ENCODE peak calls at places on chromosomes 1 and 21, in seven cellular contexts. T, F, N, E, X, U and J are unnamed samples.

GRCh38 chr1:181479137-181479745 is 4.1 kb upstream of the CACNA1E start:
- DNase-seq in T (no peak), F (peak; percentile 50), N (peak; percentile 73), E (no peak), X (peak; percentile 83), U (peak; percentile 84), J (no peak)

GRCh38 chr1:225834417-225835329 is 24.7 kb downstream of the EPHX1 start:
- DNase-seq in T (peak; percentile 75), F (no peak), N (peak; percentile 97), E (no peak), X (no peak), U (no peak), J (no peak)

GRCh38 chr21:35840197-35840799 is 220.0 kb downstream of the SETD4 start:
- DNase-seq in T (peak; percentile 40), F (peak; percentile 53), N (peak; percentile 93), E (no peak), X (peak; percentile 73), U (peak; percentile 81), J (no peak)

GRCh38 chr1:160001440-160001839 is 30.4 kb downstream of the PIGM start:
- DNase-seq in T (no peak), F (no peak), N (no peak), E (no peak), X (no peak), U (no peak), J (no peak)

GRCh38 chr1:223137402-223138100 is 5.5 kb downstream of the TLR5 start:
- DNase-seq in T (peak; percentile 33), F (no peak), N (peak; percentile 93), E (no peak), X (no peak), U (no peak), J (no peak)

GRCh38 chr1:219710529-219711194 is 97.8 kb upstream of the ZC3H11B start:
- DNase-seq in T (no peak), F (no peak), N (peak; percentile 49), E (no peak), X (no peak), U (no peak), J (no peak)

GRCh38 chr21:35616090-35616489 is 444.2 kb downstream of the SETD4 start:
- DNase-seq in T (no peak), F (no peak), N (peak; percentile 83), E (no peak), X (no peak), U (no peak), J (no peak)

GRCh38 chr1:224506141-224506814 is 71.7 kb upstream of the WDR26 start:
- DNase-seq in T (no peak), F (no peak), N (no peak), E (peak; percentile 49), X (no peak), U (peak; percentile 37), J (no peak)

GRCh38 chr1:65067491-65068201 is 80.4 kb upstream of the AK4 start:
- DNase-seq in T (peak; percentile 77), F (peak; percentile 51), N (peak; percentile 93), E (peak; percentile 89), X (peak; percentile 81), U (peak; percentile 88), J (peak; percentile 73)

GRCh38 chr1:159187647-159188374 is 16.4 kb downstream of the CADM3 start:
- DNase-seq in T (no peak), F (no peak), N (no peak), E (no peak), X (peak; percentile 23), U (no peak), J (no peak)

GRCh38 chr21:36718951-36719501 is 20.1 kb downstream of the SIM2 start:
- DNase-seq in T (no peak), F (no peak), N (no peak), E (peak; percentile 64), X (no peak), U (no peak), J (no peak)

GRCh38 chr1:99438656-99439055 is 174.4 kb downstream of the PLPPR4 start:
- DNase-seq in T (no peak), F (no peak), N (no peak), E (no peak), X (no peak), U (no peak), J (no peak)

GRCh38 chr1:84301759-84302380 is 362 bp downstream of the SAMD13 start:
- DNase-seq in T (no peak), F (no peak), N (no peak), E (no peak), X (no peak), U (no peak), J (no peak)

GRCh38 chr1:62352387-62352786 is 33.2 kb upstream of the KANK4 start:
- DNase-seq in T (no peak), F (no peak), N (no peak), E (no peak), X (no peak), U (no peak), J (no peak)

GRCh38 chr1:234175363-234175762 is 197.9 kb upstream of the COA6 start:
- DNase-seq in T (no peak), F (no peak), N (no peak), E (no peak), X (no peak), U (no peak), J (no peak)

GRCh38 chr1:29331731-29332130 is 95.4 kb downstream of the PTPRU start:
- DNase-seq in T (no peak), F (no peak), N (no peak), E (no peak), X (no peak), U (no peak), J (no peak)

GRCh38 chr1:219812491-219813221 is 115.7 kb downstream of the SLC30A10 start:
- DNase-seq in T (peak; percentile 19), F (peak; percentile 45), N (peak; percentile 83), E (no peak), X (peak; percentile 87), U (peak; percentile 87), J (no peak)

GRCh38 chr1:104921552-104921951 is 1171.9 kb downstream of the AMY1C start:
- DNase-seq in T (no peak), F (no peak), N (no peak), E (no peak), X (no peak), U (no peak), J (no peak)

GRCh38 chr1:2429780-2430591 is 17.6 kb upstream of the PEX10 start:
- DNase-seq in T (no peak), F (no peak), N (no peak), E (peak; percentile 67), X (no peak), U (no peak), J (no peak)
- TF ChIP-seq CTCF in T (no peak), F (peak; percentile 12), N (peak; percentile 60), E (peak; percentile 38), X (peak; percentile 27), U (peak; percentile 38), J (peak; percentile 60)

GRCh38 chr1:59015708-59016107 is 231.9 kb upstream of the JUN start:
- DNase-seq in T (no peak), F (no peak), N (peak; percentile 63), E (no peak), X (no peak), U (no peak), J (no peak)

GRCh38 chr1:59014827-59015226 is 231.0 kb upstream of the JUN start:
- DNase-seq in T (no peak), F (no peak), N (no peak), E (no peak), X (no peak), U (no peak), J (no peak)

GRCh38 chr1:59018446-59018845 is 234.6 kb upstream of the JUN start:
- DNase-seq in T (no peak), F (no peak), N (no peak), E (no peak), X (no peak), U (no peak), J (no peak)

GRCh38 chr1:59017501-59018231 is 233.8 kb upstream of the JUN start:
- DNase-seq in T (no peak), F (no peak), N (no peak), E (no peak), X (no peak), U (no peak), J (no peak)

DNA sequence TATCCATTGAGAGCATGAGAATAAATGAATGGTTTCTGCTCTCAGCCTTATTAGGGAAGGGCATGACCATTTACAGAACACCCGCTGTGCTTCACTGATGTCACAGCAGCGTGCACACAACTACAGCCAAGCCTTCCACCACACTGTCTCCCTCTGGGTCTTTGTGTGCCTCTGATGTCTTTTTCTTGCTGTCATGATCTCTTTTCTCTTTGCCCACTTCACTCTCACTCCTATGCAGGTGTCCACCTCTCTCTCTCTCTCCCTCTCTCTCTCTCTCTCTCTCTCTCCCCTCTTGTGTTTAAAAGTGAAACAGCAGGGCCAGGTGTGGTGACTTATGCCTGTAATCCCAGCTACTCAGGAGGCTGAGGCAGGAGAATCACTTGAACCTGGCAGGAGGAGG is 232.5 kb upstream of the JUN start:
- DNase-seq in T (no peak), F (no peak), N (no peak), E (no peak), X (no peak), U (no peak), J (no peak)
- TF ChIP-seq CTCF in T (no peak), F (no peak), N (no peak), E (no peak), X (no peak), U (no peak), J (no peak)

GRCh38 chr1:39707506-39707905 is 16.3 kb upstream of the HPCAL4 start:
- DNase-seq in T (no peak), F (no peak), N (no peak), E (no peak), X (no peak), U (no peak), J (no peak)

GRCh38 chr1:39713557-39713956 is 22.3 kb upstream of the HPCAL4 start:
- DNase-seq in T (no peak), F (no peak), N (no peak), E (peak; percentile 25), X (no peak), U (no peak), J (no peak)

GRCh38 chr1:39711359-39712340 is 20.4 kb upstream of the HPCAL4 start:
- DNase-seq in T (no peak), F (no peak), N (peak; percentile 78), E (no peak), X (no peak), U (peak; percentile 53), J (peak; percentile 55)
- TF ChIP-seq CTCF in T (no peak), F (no peak), N (no peak), E (no peak), X (peak; percentile 46), U (peak; percentile 50), J (no peak)

GRCh38 chr1:164640673-164641352 is 81.8 kb downstream of the PBX1 start:
- DNase-seq in T (no peak), F (no peak), N (no peak), E (no peak), X (no peak), U (no peak), J (no peak)

GRCh38 chr1:164635784-164636729 is 77.1 kb downstream of the PBX1 start:
- DNase-seq in T (no peak), F (no peak), N (no peak), E (no peak), X (no peak), U (no peak), J (no peak)

GRCh38 chr1:164636744-164637143 is 77.8 kb downstream of the PBX1 start:
- DNase-seq in T (no peak), F (no peak), N (no peak), E (no peak), X (no peak), U (no peak), J (no peak)

GRCh38 chr1:164637461-164638375 is 78.7 kb downstream of the PBX1 start:
- DNase-seq in T (no peak), F (no peak), N (peak; percentile 90), E (no peak), X (no peak), U (no peak), J (no peak)

GRCh38 chr1:164638506-164639202 is 79.7 kb downstream of the PBX1 start:
- DNase-seq in T (no peak), F (no peak), N (no peak), E (no peak), X (no peak), U (no peak), J (no peak)
- TF ChIP-seq CTCF in T (no peak), F (no peak), N (no peak), E (no peak), X (no peak), U (no peak), J (peak; percentile 41)